ENCODE peak calls at places on chromosomes 4 and X, in ten cellular contexts. A is heart right ventricle; E is NCI-H748 treated with DMSO at 0.1 percent for 48 hours; X is OCI-LY7; O is T-helper 17 cell; B is stimulated activated CD4-positive, alpha-beta T cell treated with anti-CD3 and anti-CD28 coated beads, Interleukin-1b, Interleukin-23, amount 100 ng/mL, for 48 hours; T is neuronal stem cell; D is Right ventricle myocardium superior; K is AG08395; V is Ammon's horn. W is an unnamed sample.

GRCh38 chrX:11458175-11458574 is 165.0 kb downstream of the AMELX start:
- DNase-seq in A (peak), E (no peak), X (no peak), O (no peak), B (no peak), T (no peak), D (no peak), K (peak), V (no peak), W (no peak)

GRCh38 chrX:74187211-74187610 is 116.8 kb upstream of the ZCCHC13 start:
- DNase-seq in A (no peak), E (no peak), X (no peak), O (no peak), B (no peak), T (no peak), D (no peak), K (no peak), V (no peak), W (no peak)

GRCh38 chr4:14924080-14924916 is 78.0 kb upstream of the CPEB2 start:
- DNase-seq in A (no peak), E (no peak), X (no peak), O (no peak), B (no peak), T (no peak), D (no peak), K (no peak), V (no peak), W (no peak)

GRCh38 chrX:9612146-9612505 is 147.3 kb downstream of the TBL1X start:
- DNase-seq in A (no peak), E (no peak), X (no peak), O (no peak), B (no peak), T (no peak), D (no peak), K (no peak), V (no peak), W (no peak)

GRCh38 chr4:7291372-7292135 is 99.2 kb downstream of the SORCS2 start:
- DNase-seq in A (peak), E (no peak), X (no peak), O (no peak), B (no peak), T (no peak), D (peak), K (peak), V (peak), W (peak)

GRCh38 chrX:122943918-122944317 is 240.2 kb upstream of the GRIA3 start:
- DNase-seq in A (no peak), E (no peak), X (no peak), O (no peak), B (no peak), T (no peak), D (no peak), K (no peak), V (no peak), W (no peak)

GRCh38 chr4:168415911-168416310 is 64.4 kb downstream of the DDX60L start:
- DNase-seq in A (no peak), E (no peak), X (no peak), O (no peak), B (no peak), T (no peak), D (no peak), K (no peak), V (no peak), W (no peak)

GRCh38 chr4:123569541-123569940 is 172.9 kb downstream of the SPRY1 start:
- DNase-seq in A (no peak), E (no peak), X (no peak), O (no peak), B (no peak), T (no peak), D (no peak), K (no peak), V (no peak), W (no peak)

GRCh38 chrX:15410430-15410829 is 26.2 kb upstream of the VEGFD start:
- DNase-seq in A (no peak), E (no peak), X (no peak), O (no peak), B (no peak), T (no peak), D (no peak), K (no peak), V (no peak), W (no peak)

GRCh38 chr4:8539661-8540060 is 40.5 kb upstream of the GPR78 start:
- DNase-seq in A (no peak), E (no peak), X (no peak), O (no peak), B (no peak), T (no peak), D (no peak), K (no peak), V (no peak), W (no peak)

GRCh38 chr4:106854970-106855369 is 181.1 kb downstream of the DKK2 start:
- DNase-seq in A (no peak), E (no peak), X (no peak), O (no peak), B (no peak), T (no peak), D (no peak), K (no peak), V (no peak), W (no peak)

GRCh38 chrX:67781132-67781531 is 237.3 kb downstream of the AR start:
- DNase-seq in A (peak), E (no peak), X (no peak), O (no peak), B (no peak), T (no peak), D (peak), K (no peak), V (no peak), W (peak)

GRCh38 chr4:90064196-90064595 is 63.0 kb upstream of the CCSER1 start:
- DNase-seq in A (no peak), E (no peak), X (no peak), O (no peak), B (no peak), T (no peak), D (no peak), K (no peak), V (no peak), W (no peak)

GRCh38 chr4:122219356-122219755 is 67.2 kb downstream of the BLTP1 start:
- DNase-seq in A (no peak), E (no peak), X (no peak), O (no peak), B (no peak), T (no peak), D (no peak), K (no peak), V (no peak), W (no peak)

GRCh38 chrX:149248073-149248625 is 257.0 kb downstream of the IDS start:
- DNase-seq in A (no peak), E (no peak), X (no peak), O (no peak), B (no peak), T (no peak), D (no peak), K (no peak), V (no peak), W (no peak)

GRCh38 chrX:53128097-53128749 is 34.3 kb downstream of the KANTR start:
- DNase-seq in A (no peak), E (no peak), X (no peak), O (no peak), B (no peak), T (no peak), D (no peak), K (peak), V (no peak), W (peak)

GRCh38 chr4:184648220-184649025 is 824 bp downstream of the CASP3 start:
- DNase-seq in A (peak), E (peak), X (peak), O (peak), B (peak), T (peak), D (peak), K (peak), V (peak), W (peak)

GRCh38 chr4:120801171-120801758 is 121.3 kb downstream of the PRDM5 start:
- DNase-seq in A (peak), E (no peak), X (no peak), O (no peak), B (no peak), T (no peak), D (peak), K (peak), V (peak), W (peak)

GRCh38 chr4:134762053-134762452 is 560.5 kb upstream of the PABPC4L start:
- DNase-seq in A (no peak), E (no peak), X (peak), O (no peak), B (no peak), T (no peak), D (no peak), K (no peak), V (no peak), W (no peak)

GRCh38 chr4:115054836-115055235 is 58.6 kb downstream of the NDST4 start:
- DNase-seq in A (no peak), E (peak), X (no peak), O (no peak), B (no peak), T (no peak), D (no peak), K (no peak), V (no peak), W (no peak)

GRCh38 chr4:61162116-61162515 is 38.0 kb upstream of the ADGRL3 start:
- DNase-seq in A (no peak), E (no peak), X (no peak), O (no peak), B (no peak), T (no peak), D (no peak), K (no peak), V (no peak), W (no peak)

GRCh38 chr4:54187148-54187547 is 41.9 kb upstream of the PDGFRA start:
- DNase-seq in A (peak), E (no peak), X (no peak), O (no peak), B (no peak), T (no peak), D (peak), K (no peak), V (peak), W (no peak)

GRCh38 chr4:169815606-169816005 is 57.9 kb upstream of the HPF1 start:
- DNase-seq in A (no peak), E (no peak), X (no peak), O (no peak), B (no peak), T (no peak), D (no peak), K (no peak), V (no peak), W (no peak)

GRCh38 chrX:53290441-53291041 is 9.2 kb upstream of the IQSEC2 start:
- DNase-seq in A (no peak), E (no peak), X (no peak), O (no peak), B (no peak), T (no peak), D (no peak), K (no peak), V (no peak), W (no peak)

GRCh38 chrX:152901816-152902501 is 4.1 kb downstream of the ZNF185 start:
- DNase-seq in A (no peak), E (no peak), X (no peak), O (no peak), B (no peak), T (no peak), D (no peak), K (no peak), V (no peak), W (no peak)

GRCh38 chr4:72318771-72319170 is 250.2 kb downstream of the ADAMTS3 start:
- DNase-seq in A (no peak), E (no peak), X (no peak), O (no peak), B (no peak), T (no peak), D (no peak), K (peak), V (no peak), W (no peak)

GRCh38 chr4:113981591-113981990 is 2.1 kb upstream of the ARSJ start:
- DNase-seq in A (no peak), E (no peak), X (no peak), O (no peak), B (no peak), T (no peak), D (no peak), K (no peak), V (no peak), W (no peak)

GRCh38 chr4:10002278-10002677 is 19.0 kb downstream of the SLC2A9 start:
- DNase-seq in A (no peak), E (no peak), X (no peak), O (no peak), B (no peak), T (no peak), D (no peak), K (no peak), V (no peak), W (no peak)

GRCh38 chr4:173365359-173365996 is 5.3 kb upstream of the SAP30 start:
- DNase-seq in A (no peak), E (peak), X (no peak), O (no peak), B (no peak), T (no peak), D (no peak), K (no peak), V (no peak), W (no peak)

GRCh38 chrX:155056877-155057792 is 13.8 kb downstream of the CMC4 start:
- DNase-seq in A (peak), E (peak), X (peak), O (peak), B (peak), T (peak), D (peak), K (peak), V (peak), W (peak)

GRCh38 chr4:48698029-48698901 is 81.8 kb downstream of the FRYL start:
- DNase-seq in A (peak), E (no peak), X (no peak), O (no peak), B (no peak), T (peak), D (peak), K (peak), V (peak), W (peak)

GRCh38 chr4:7252510-7253340 is 60.4 kb downstream of the SORCS2 start:
- DNase-seq in A (no peak), E (no peak), X (no peak), O (no peak), B (no peak), T (no peak), D (no peak), K (no peak), V (no peak), W (no peak)

GRCh38 chrX:119970574-119970973 is 27.0 kb upstream of the NKAP start:
- DNase-seq in A (no peak), E (no peak), X (no peak), O (no peak), B (no peak), T (no peak), D (no peak), K (no peak), V (no peak), W (no peak)

GRCh38 chr4:125323547-125324100 is 8.9 kb downstream of the FAT4 start:
- DNase-seq in A (peak), E (no peak), X (no peak), O (no peak), B (no peak), T (no peak), D (no peak), K (peak), V (no peak), W (peak)

GRCh38 chr4:70713453-70714026 is 8.2 kb upstream of the RUFY3 start:
- DNase-seq in A (no peak), E (no peak), X (peak), O (no peak), B (no peak), T (no peak), D (no peak), K (no peak), V (no peak), W (no peak)

GRCh38 chrX:153944800-153945150 is 332 bp upstream of the RENBP start:
- DNase-seq in A (no peak), E (no peak), X (no peak), O (no peak), B (no peak), T (no peak), D (no peak), K (no peak), V (no peak), W (no peak)

GRCh38 chr4:89835413-89835812 is 1.5 kb downstream of the SNCA start:
- DNase-seq in A (no peak), E (no peak), X (no peak), O (no peak), B (no peak), T (no peak), D (no peak), K (no peak), V (no peak), W (no peak)

GRCh38 chr4:3317656-3318211 is 24.9 kb downstream of the RGS12 start:
- DNase-seq in A (no peak), E (no peak), X (no peak), O (no peak), B (no peak), T (no peak), D (peak), K (no peak), V (no peak), W (no peak)